ENCODE peak calls at places on chromosome 7, in nine cellular contexts. B, V, N, E, O, I, C, F and G are unnamed samples.

GRCh38 chr7:51973942-51974341 is 657.3 kb upstream of the COBL start:
- DNase-seq in B (no peak), V (no peak), N (no peak), E (no peak), O (no peak), I (no peak), C (no peak), F (no peak), G (no peak)

GRCh38 chr7:152202056-152202455 is 176.6 kb downstream of the GALNT11 start:
- DNase-seq in B (no peak), V (peak; percentile 77), N (no peak), E (peak; percentile 32), O (no peak), I (no peak), C (no peak), F (no peak), G (no peak)

GRCh38 chr7:18257711-18258110 is 230.1 kb upstream of the PRPS1L1 start:
- DNase-seq in B (no peak), V (peak; percentile 52), N (peak; percentile 45), E (peak; percentile 65), O (no peak), I (no peak), C (no peak), F (no peak), G (no peak)

GRCh38 chr7:26507375-26508068 is 215.9 kb downstream of the SNX10 start:
- DNase-seq in B (no peak), V (no peak), N (no peak), E (no peak), O (no peak), I (no peak), C (no peak), F (no peak), G (peak; percentile 50)

GRCh38 chr7:27156901-27157716 is 634 bp upstream of the HOXA7 start:
- DNase-seq in B (no peak), V (peak; percentile 57), N (no peak), E (no peak), O (no peak), I (no peak), C (no peak), F (no peak), G (peak; percentile 44)

GRCh38 chr7:102860351-102860811 is 52.4 kb upstream of the LRRC17 start:
- DNase-seq in B (no peak), V (peak; percentile 86), N (peak; percentile 70), E (peak; percentile 43), O (no peak), I (no peak), C (no peak), F (no peak), G (no peak)

GRCh38 chr7:76262683-76263402 is 39.6 kb upstream of the HSPB1 start:
- DNase-seq in B (peak; percentile 69), V (peak; percentile 84), N (peak; percentile 78), E (peak; percentile 73), O (peak; percentile 93), I (peak; percentile 51), C (peak; percentile 56), F (peak; percentile 52), G (peak; percentile 81)

GRCh38 chr7:40604601-40605438 is 470.0 kb downstream of the SUGCT start:
- DNase-seq in B (peak; percentile 10), V (peak; percentile 19), N (peak; percentile 71), E (no peak), O (peak; percentile 85), I (peak; percentile 41), C (no peak), F (no peak), G (peak; percentile 80)

GRCh38 chr7:101772508-101773306 is 44.7 kb upstream of the CUX1 start:
- DNase-seq in B (no peak), V (no peak), N (no peak), E (no peak), O (no peak), I (no peak), C (no peak), F (no peak), G (no peak)

GRCh38 chr7:2107386-2108085 is 125.2 kb downstream of the MAD1L1 start:
- DNase-seq in B (no peak), V (no peak), N (no peak), E (no peak), O (no peak), I (no peak), C (no peak), F (no peak), G (no peak)

GRCh38 chr7:130875265-130875741 is 141.3 kb upstream of the KLF14 start:
- DNase-seq in B (no peak), V (peak; percentile 58), N (peak; percentile 71), E (peak; percentile 71), O (peak; percentile 87), I (peak; percentile 45), C (no peak), F (peak; percentile 33), G (peak; percentile 80)

GRCh38 chr7:81990395-81990794 is 220.5 kb upstream of the HGF start:
- DNase-seq in B (peak; percentile 12), V (peak; percentile 71), N (no peak), E (no peak), O (no peak), I (no peak), C (no peak), F (no peak), G (no peak)

GRCh38 chr7:105990141-105990540 is 27.1 kb downstream of the CDHR3 start:
- DNase-seq in B (no peak), V (no peak), N (no peak), E (no peak), O (no peak), I (no peak), C (no peak), F (no peak), G (no peak)

GRCh38 chr7:34451923-34452322 is 206.1 kb upstream of the NPSR1 start:
- DNase-seq in B (no peak), V (peak; percentile 81), N (peak; percentile 33), E (peak; percentile 17), O (no peak), I (no peak), C (no peak), F (no peak), G (no peak)

GRCh38 chr7:155229548-155230168 is 68.0 kb upstream of the INSIG1 start:
- DNase-seq in B (no peak), V (no peak), N (no peak), E (no peak), O (no peak), I (no peak), C (no peak), F (no peak), G (no peak)

GRCh38 chr7:75813781-75814236 is at the start of gene CCL24:
- DNase-seq in B (no peak), V (no peak), N (no peak), E (no peak), O (no peak), I (no peak), C (no peak), F (no peak), G (no peak)

GRCh38 chr7:53984776-53985175 is 557.4 kb upstream of the VSTM2A start:
- DNase-seq in B (no peak), V (no peak), N (no peak), E (no peak), O (no peak), I (no peak), C (no peak), F (no peak), G (no peak)

GRCh38 chr7:39686261-39686924 is 63.0 kb downstream of the RALA start:
- DNase-seq in B (no peak), V (peak; percentile 69), N (no peak), E (no peak), O (no peak), I (no peak), C (no peak), F (peak; percentile 16), G (no peak)

GRCh38 chr7:86598311-86598710 is 45.4 kb upstream of the GRM3 start:
- DNase-seq in B (no peak), V (no peak), N (peak; percentile 16), E (peak; percentile 38), O (peak; percentile 84), I (no peak), C (no peak), F (no peak), G (peak; percentile 60)
- H2AFZ ChIP-seq in B (no peak overlapping the region), V (no peak overlapping the region), N (no peak overlapping the region), E (no peak overlapping the region), O (peak overlapping the region; percentile 87), I (no peak overlapping the region), C (no peak overlapping the region), F (no peak overlapping the region), G (no peak overlapping the region)

GRCh38 chr7:22025075-22025474 is 79.4 kb upstream of the CDCA7L start:
- DNase-seq in B (no peak), V (no peak), N (no peak), E (no peak), O (no peak), I (no peak), C (no peak), F (no peak), G (no peak)
- H3K9me2 ChIP-seq in B (no peaks in the 10 kb centered on the region), V (no peaks in the 10 kb centered on the region), N (no peaks in the 10 kb centered on the region), E (no peaks in the 10 kb centered on the region), O (peaks cover 2% of the 10 kb centered on the region), I (no peaks in the 10 kb centered on the region), C (no peaks in the 10 kb centered on the region), F (no peaks in the 10 kb centered on the region), G (no peaks in the 10 kb centered on the region)

DNA sequence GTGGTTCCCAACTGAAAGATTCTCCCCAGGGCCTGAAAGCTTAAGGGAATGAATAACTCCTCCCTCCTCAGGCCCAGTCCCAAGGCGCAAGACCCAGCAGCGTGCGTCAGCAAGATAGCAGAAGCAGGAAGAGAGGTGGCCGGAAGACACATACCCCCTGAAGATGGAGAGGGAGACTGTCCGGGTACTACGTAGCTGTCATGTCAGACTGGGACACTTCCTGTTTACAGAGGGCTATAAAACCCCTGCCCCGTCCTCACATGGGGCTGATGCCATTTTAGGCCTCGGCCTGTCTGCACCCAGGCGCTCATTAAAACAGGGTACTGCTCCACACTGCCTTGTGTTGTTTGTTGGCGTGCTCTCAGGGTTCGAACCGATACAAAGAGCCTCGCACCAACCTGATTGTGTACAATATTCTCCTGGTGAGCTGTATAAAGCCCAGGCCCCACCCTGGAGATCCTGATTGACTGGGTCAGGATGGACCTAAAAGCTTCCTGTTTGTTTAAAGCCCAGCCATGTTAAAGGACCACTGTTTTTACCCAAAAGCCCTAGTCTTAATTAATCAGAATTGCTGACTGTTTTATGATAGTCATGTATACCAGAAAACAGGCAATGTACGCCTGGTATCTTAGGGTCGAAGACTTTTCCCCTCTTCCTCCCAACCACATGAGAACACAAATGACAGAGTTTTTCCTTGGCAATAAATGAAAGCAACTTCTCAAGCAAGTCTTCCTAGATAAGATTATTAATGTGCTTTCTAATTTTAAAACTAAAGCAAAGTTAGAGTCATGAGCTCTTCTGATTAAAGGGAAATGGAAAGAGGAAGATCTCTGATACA is 251.5 kb downstream of the DOCK4 start:
- DNase-seq in B (no peak), V (no peak), N (no peak), E (no peak), O (no peak), I (no peak), C (no peak), F (no peak), G (no peak)
- H2AFZ ChIP-seq in B (no peak overlapping the region), V (no peak overlapping the region), N (no peak overlapping the region), E (no peak overlapping the region), O (no peak overlapping the region), I (no peak overlapping the region), C (no peak overlapping the region), F (no peak overlapping the region), G (no peak overlapping the region)

DNA sequence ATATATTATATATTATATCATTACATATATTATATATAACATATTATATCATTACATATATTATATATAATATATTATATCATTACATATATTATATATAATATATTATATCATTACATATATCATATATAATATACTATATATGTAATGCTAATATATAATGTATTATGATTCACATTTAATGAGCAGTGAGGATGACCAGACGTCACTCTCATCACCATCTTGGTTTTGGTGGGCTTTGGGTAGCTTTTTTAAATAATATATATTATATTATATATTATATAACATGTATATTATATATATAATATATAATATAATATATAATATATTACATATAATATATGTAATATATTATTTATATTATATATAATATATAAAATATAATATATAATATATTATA is 1189.4 kb upstream of the AUTS2 start:
- DNase-seq in B (no peak), V (no peak), N (no peak), E (no peak), O (no peak), I (no peak), C (no peak), F (no peak), G (no peak)
- H3K9me2 ChIP-seq in B (no peaks in the 10 kb centered on the region), V (no peaks in the 10 kb centered on the region), N (no peaks in the 10 kb centered on the region), E (no peaks in the 10 kb centered on the region), O (no peaks in the 10 kb centered on the region), I (no peaks in the 10 kb centered on the region), C (no peaks in the 10 kb centered on the region), F (no peaks in the 10 kb centered on the region), G (no peaks in the 10 kb centered on the region)